ENCODE peak calls at places on chromosomes 2 and 18, in six cellular contexts. One of them, this sample, is unnamed. For H3K36me3, the result is how much of the 10 kb centered on the place peaks cover.

GRCh38 chr18:55310044-55310676 is 277.8 kb downstream of the TCF4 start:
- DNase-seq in naive thymus-derived CD4-positive, alpha-beta T cell: no peak
- DNase-seq in transverse colon: no peak
- DNase-seq in CD8-positive, alpha-beta T cell: no peak
- DNase-seq in A673: no peak
- DNase-seq in IMR-90: no peak
- DNase-seq in this sample: no peak

GRCh38 chr2:192070099-192070498 is 124.6 kb downstream of the TMEFF2 start:
- DNase-seq in A673: no peak
- DNase-seq in CD8-positive, alpha-beta T cell: no peak
- DNase-seq in naive thymus-derived CD4-positive, alpha-beta T cell: no peak
- DNase-seq in transverse colon: no peak
- DNase-seq in IMR-90: peak
- DNase-seq in this sample: no peak

GRCh38 chr2:197079832-197080555 is 153.5 kb upstream of the PGAP1 start:
- DNase-seq in CD8-positive, alpha-beta T cell: no peak
- DNase-seq in transverse colon: no peak
- DNase-seq in naive thymus-derived CD4-positive, alpha-beta T cell: no peak
- DNase-seq in A673: peak
- DNase-seq in IMR-90: peak
- DNase-seq in this sample: no peak

GRCh38 chr2:225112362-225113111 is 70.3 kb upstream of the DOCK10 start:
- DNase-seq in transverse colon: peak
- DNase-seq in IMR-90: no peak
- DNase-seq in A673: no peak
- DNase-seq in CD8-positive, alpha-beta T cell: no peak
- DNase-seq in naive thymus-derived CD4-positive, alpha-beta T cell: no peak
- DNase-seq in this sample: no peak

GRCh38 chr18:25451077-25451658 is 99.2 kb upstream of the ZNF521 start:
- DNase-seq in CD8-positive, alpha-beta T cell: no peak
- DNase-seq in naive thymus-derived CD4-positive, alpha-beta T cell: no peak
- DNase-seq in transverse colon: no peak
- DNase-seq in IMR-90: no peak
- DNase-seq in A673: no peak
- DNase-seq in this sample: no peak

GRCh38 chr18:54267688-54268087 is 1.6 kb upstream of the POLI start:
- DNase-seq in IMR-90: no peak
- DNase-seq in naive thymus-derived CD4-positive, alpha-beta T cell: no peak
- DNase-seq in transverse colon: no peak
- DNase-seq in CD8-positive, alpha-beta T cell: no peak
- DNase-seq in A673: no peak
- DNase-seq in this sample: no peak

GRCh38 chr2:204763974-204764703 is 218.9 kb downstream of the PARD3B start:
- DNase-seq in transverse colon: no peak
- DNase-seq in CD8-positive, alpha-beta T cell: no peak
- DNase-seq in naive thymus-derived CD4-positive, alpha-beta T cell: no peak
- DNase-seq in IMR-90: no peak
- DNase-seq in A673: no peak
- DNase-seq in this sample: no peak

GRCh38 chr2:105438104-105438929 is 39.5 kb upstream of the FHL2 start:
- DNase-seq in IMR-90: peak
- DNase-seq in CD8-positive, alpha-beta T cell: no peak
- DNase-seq in transverse colon: peak
- DNase-seq in naive thymus-derived CD4-positive, alpha-beta T cell: no peak
- DNase-seq in A673: no peak
- DNase-seq in this sample: no peak

GRCh38 chr2:61368687-61369665 is 101.9 kb downstream of the USP34 start:
- DNase-seq in transverse colon: no peak
- DNase-seq in naive thymus-derived CD4-positive, alpha-beta T cell: no peak
- DNase-seq in IMR-90: no peak
- DNase-seq in CD8-positive, alpha-beta T cell: no peak
- DNase-seq in A673: no peak
- DNase-seq in this sample: no peak

GRCh38 chr2:132642415-132642814 is 27.6 kb downstream of the LYPD1 start:
- DNase-seq in CD8-positive, alpha-beta T cell: no peak
- DNase-seq in naive thymus-derived CD4-positive, alpha-beta T cell: no peak
- DNase-seq in A673: no peak
- DNase-seq in IMR-90: no peak
- DNase-seq in transverse colon: no peak
- DNase-seq in this sample: no peak

GRCh38 chr2:209719034-209719433 is 52.6 kb upstream of the UNC80 start:
- DNase-seq in IMR-90: no peak
- DNase-seq in A673: no peak
- DNase-seq in CD8-positive, alpha-beta T cell: no peak
- DNase-seq in transverse colon: no peak
- DNase-seq in naive thymus-derived CD4-positive, alpha-beta T cell: no peak
- DNase-seq in this sample: no peak

GRCh38 chr2:29443627-29444026 is 328.4 kb downstream of the CLIP4 start:
- DNase-seq in A673: peak
- DNase-seq in naive thymus-derived CD4-positive, alpha-beta T cell: no peak
- DNase-seq in CD8-positive, alpha-beta T cell: no peak
- DNase-seq in IMR-90: peak
- DNase-seq in transverse colon: no peak
- DNase-seq in this sample: no peak

GRCh38 chr2:162782138-162782537 is 56.4 kb downstream of the KCNH7 start:
- DNase-seq in A673: no peak
- DNase-seq in transverse colon: no peak
- DNase-seq in IMR-90: no peak
- DNase-seq in CD8-positive, alpha-beta T cell: no peak
- DNase-seq in naive thymus-derived CD4-positive, alpha-beta T cell: no peak
- DNase-seq in this sample: no peak

GRCh38 chr2:939936-940620 is 10.6 kb upstream of the SNTG2 start:
- DNase-seq in transverse colon: no peak
- DNase-seq in naive thymus-derived CD4-positive, alpha-beta T cell: no peak
- DNase-seq in IMR-90: no peak
- DNase-seq in A673: no peak
- DNase-seq in CD8-positive, alpha-beta T cell: no peak
- DNase-seq in this sample: no peak

GRCh38 chr2:215476424-215476823 is 40.6 kb upstream of the FN1 start:
- DNase-seq in A673: no peak
- DNase-seq in IMR-90: peak
- DNase-seq in transverse colon: no peak
- DNase-seq in naive thymus-derived CD4-positive, alpha-beta T cell: no peak
- DNase-seq in CD8-positive, alpha-beta T cell: no peak
- DNase-seq in this sample: no peak

GRCh38 chr18:446941-447560 is 53.5 kb downstream of the COLEC12 start:
- DNase-seq in CD8-positive, alpha-beta T cell: no peak
- DNase-seq in transverse colon: no peak
- DNase-seq in naive thymus-derived CD4-positive, alpha-beta T cell: no peak
- DNase-seq in A673: no peak
- DNase-seq in IMR-90: peak
- DNase-seq in this sample: no peak

GRCh38 chr2:11477994-11478393 is 12.0 kb upstream of the E2F6 start:
- DNase-seq in IMR-90: peak
- DNase-seq in A673: peak
- DNase-seq in naive thymus-derived CD4-positive, alpha-beta T cell: peak
- DNase-seq in CD8-positive, alpha-beta T cell: peak
- DNase-seq in transverse colon: peak
- DNase-seq in this sample: peak

GRCh38 chr2:239819091-239819973 is 205.8 kb downstream of the NDUFA10 start:
- DNase-seq in IMR-90: no peak
- DNase-seq in CD8-positive, alpha-beta T cell: no peak
- DNase-seq in transverse colon: no peak
- DNase-seq in naive thymus-derived CD4-positive, alpha-beta T cell: no peak
- DNase-seq in A673: no peak
- DNase-seq in this sample: no peak

GRCh38 chr2:37344453-37345361 is at the start of gene QPCT:
- DNase-seq in IMR-90: peak
- DNase-seq in naive thymus-derived CD4-positive, alpha-beta T cell: peak
- DNase-seq in transverse colon: peak
- DNase-seq in CD8-positive, alpha-beta T cell: peak
- DNase-seq in A673: peak
- DNase-seq in this sample: peak

GRCh38 chr18:41146301-41146700 is 808.7 kb upstream of the PIK3C3 start:
- DNase-seq in transverse colon: no peak
- DNase-seq in naive thymus-derived CD4-positive, alpha-beta T cell: no peak
- DNase-seq in A673: no peak
- DNase-seq in CD8-positive, alpha-beta T cell: no peak
- DNase-seq in IMR-90: no peak
- DNase-seq in this sample: no peak

GRCh38 chr2:204026294-204026693 is 89.7 kb downstream of the ICOS start:
- DNase-seq in transverse colon: no peak
- DNase-seq in CD8-positive, alpha-beta T cell: no peak
- DNase-seq in IMR-90: no peak
- DNase-seq in naive thymus-derived CD4-positive, alpha-beta T cell: no peak
- DNase-seq in A673: no peak
- DNase-seq in this sample: no peak

GRCh38 chr18:79936641-79937040 is 14.8 kb downstream of the SLC66A2 start:
- DNase-seq in transverse colon: peak
- DNase-seq in CD8-positive, alpha-beta T cell: no peak
- DNase-seq in A673: no peak
- DNase-seq in IMR-90: no peak
- DNase-seq in naive thymus-derived CD4-positive, alpha-beta T cell: no peak
- DNase-seq in this sample: no peak

GRCh38 chr2:100856732-100857131 is 36.8 kb downstream of the NPAS2 start:
- DNase-seq in transverse colon: peak
- DNase-seq in A673: no peak
- DNase-seq in IMR-90: no peak
- DNase-seq in naive thymus-derived CD4-positive, alpha-beta T cell: no peak
- DNase-seq in CD8-positive, alpha-beta T cell: no peak
- DNase-seq in this sample: no peak

GRCh38 chr18:39462436-39462835 is 1896.8 kb upstream of the CELF4 start:
- DNase-seq in CD8-positive, alpha-beta T cell: no peak
- DNase-seq in A673: no peak
- DNase-seq in transverse colon: no peak
- DNase-seq in naive thymus-derived CD4-positive, alpha-beta T cell: no peak
- DNase-seq in IMR-90: peak
- DNase-seq in this sample: no peak

GRCh38 chr2:63658176-63658968 is 69.6 kb downstream of the MDH1 start:
- DNase-seq in CD8-positive, alpha-beta T cell: no peak
- DNase-seq in naive thymus-derived CD4-positive, alpha-beta T cell: no peak
- DNase-seq in IMR-90: peak
- DNase-seq in transverse colon: no peak
- DNase-seq in A673: no peak
- DNase-seq in this sample: no peak

GRCh38 chr2:75604479-75604878 is 42.1 kb upstream of the MRPL19 start:
- DNase-seq in transverse colon: no peak
- DNase-seq in IMR-90: peak
- DNase-seq in CD8-positive, alpha-beta T cell: no peak
- DNase-seq in naive thymus-derived CD4-positive, alpha-beta T cell: no peak
- DNase-seq in A673: no peak
- DNase-seq in this sample: no peak

GRCh38 chr18:6960656-6961055 is 156.9 kb downstream of the LAMA1 start:
- DNase-seq in transverse colon: no peak
- DNase-seq in IMR-90: peak
- DNase-seq in A673: no peak
- DNase-seq in CD8-positive, alpha-beta T cell: no peak
- DNase-seq in naive thymus-derived CD4-positive, alpha-beta T cell: no peak
- DNase-seq in this sample: no peak
- H3K36me3 ChIP-seq in transverse colon: under half
- H3K36me3 ChIP-seq in IMR-90: under half
- H3K36me3 ChIP-seq in A673: under half
- H3K36me3 ChIP-seq in CD8-positive, alpha-beta T cell: under half
- H3K36me3 ChIP-seq in naive thymus-derived CD4-positive, alpha-beta T cell: under half
- H3K36me3 ChIP-seq in this sample: under half

DNA sequence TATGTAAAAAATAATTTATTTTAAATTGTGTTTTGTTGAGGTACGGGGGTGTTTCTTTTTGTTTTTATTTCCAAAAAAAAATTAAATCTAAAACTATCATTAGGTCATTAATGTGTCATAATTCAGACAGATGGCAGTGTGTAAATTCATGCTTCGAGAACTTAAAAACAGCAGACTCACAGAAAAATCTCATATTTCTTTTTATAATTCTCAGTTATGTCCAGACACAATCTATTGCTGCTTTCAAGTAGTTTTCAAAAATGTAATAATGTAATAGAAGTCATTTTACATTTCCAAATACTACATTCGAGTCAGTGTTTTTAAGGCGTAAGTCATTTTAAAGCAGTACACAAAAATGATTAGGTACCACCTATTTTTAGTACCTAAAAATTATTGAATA is 14.3 kb downstream of the IKZF2 start:
- DNase-seq in transverse colon: no peak
- DNase-seq in naive thymus-derived CD4-positive, alpha-beta T cell: no peak
- DNase-seq in A673: no peak
- DNase-seq in CD8-positive, alpha-beta T cell: no peak
- DNase-seq in IMR-90: no peak
- DNase-seq in this sample: no peak
- H3K27ac ChIP-seq in transverse colon: no peak
- H3K27ac ChIP-seq in naive thymus-derived CD4-positive, alpha-beta T cell: no peak
- H3K27ac ChIP-seq in A673: no peak
- H3K27ac ChIP-seq in CD8-positive, alpha-beta T cell: no peak
- H3K27ac ChIP-seq in IMR-90: no peak
- H3K27ac ChIP-seq in this sample: no peak

GRCh38 chr2:231355802-231356473 is 39.6 kb upstream of the B3GNT7 start:
- DNase-seq in IMR-90: no peak
- DNase-seq in CD8-positive, alpha-beta T cell: no peak
- DNase-seq in naive thymus-derived CD4-positive, alpha-beta T cell: no peak
- DNase-seq in A673: no peak
- DNase-seq in transverse colon: no peak
- DNase-seq in this sample: no peak

GRCh38 chr2:231357048-231357447 is 38.5 kb upstream of the B3GNT7 start:
- DNase-seq in transverse colon: no peak
- DNase-seq in CD8-positive, alpha-beta T cell: no peak
- DNase-seq in IMR-90: no peak
- DNase-seq in A673: no peak
- DNase-seq in naive thymus-derived CD4-positive, alpha-beta T cell: no peak
- DNase-seq in this sample: no peak

GRCh38 chr2:231359484-231359883 is 36.0 kb upstream of the B3GNT7 start:
- DNase-seq in naive thymus-derived CD4-positive, alpha-beta T cell: no peak
- DNase-seq in transverse colon: no peak
- DNase-seq in CD8-positive, alpha-beta T cell: no peak
- DNase-seq in A673: no peak
- DNase-seq in IMR-90: no peak
- DNase-seq in this sample: no peak

GRCh38 chr2:231356474-231356849 is 39.0 kb upstream of the B3GNT7 start:
- DNase-seq in naive thymus-derived CD4-positive, alpha-beta T cell: no peak
- DNase-seq in A673: no peak
- DNase-seq in CD8-positive, alpha-beta T cell: no peak
- DNase-seq in transverse colon: no peak
- DNase-seq in IMR-90: peak
- DNase-seq in this sample: no peak

GRCh38 chr2:231357931-231358330 is 37.6 kb upstream of the B3GNT7 start:
- DNase-seq in IMR-90: no peak
- DNase-seq in A673: no peak
- DNase-seq in CD8-positive, alpha-beta T cell: no peak
- DNase-seq in naive thymus-derived CD4-positive, alpha-beta T cell: no peak
- DNase-seq in transverse colon: no peak
- DNase-seq in this sample: no peak
- H3K36me3 ChIP-seq in IMR-90: under half
- H3K36me3 ChIP-seq in A673: under half
- H3K36me3 ChIP-seq in CD8-positive, alpha-beta T cell: under half
- H3K36me3 ChIP-seq in naive thymus-derived CD4-positive, alpha-beta T cell: under half
- H3K36me3 ChIP-seq in transverse colon: under half
- H3K36me3 ChIP-seq in this sample: under half

GRCh38 chr2:128058114-128058513 is 30.3 kb upstream of the SAP130 start:
- DNase-seq in A673: no peak
- DNase-seq in IMR-90: no peak
- DNase-seq in transverse colon: no peak
- DNase-seq in naive thymus-derived CD4-positive, alpha-beta T cell: no peak
- DNase-seq in CD8-positive, alpha-beta T cell: no peak
- DNase-seq in this sample: no peak

GRCh38 chr2:128064353-128064752 is 26.6 kb upstream of the UGGT1 start:
- DNase-seq in IMR-90: no peak
- DNase-seq in A673: no peak
- DNase-seq in naive thymus-derived CD4-positive, alpha-beta T cell: no peak
- DNase-seq in transverse colon: no peak
- DNase-seq in CD8-positive, alpha-beta T cell: no peak
- DNase-seq in this sample: no peak

GRCh38 chr2:128057334-128057733 is 29.5 kb upstream of the SAP130 start:
- DNase-seq in A673: no peak
- DNase-seq in naive thymus-derived CD4-positive, alpha-beta T cell: no peak
- DNase-seq in CD8-positive, alpha-beta T cell: no peak
- DNase-seq in transverse colon: no peak
- DNase-seq in IMR-90: no peak
- DNase-seq in this sample: no peak

GRCh38 chr2:128062571-128062970 is 28.4 kb upstream of the UGGT1 start:
- DNase-seq in transverse colon: no peak
- DNase-seq in naive thymus-derived CD4-positive, alpha-beta T cell: no peak
- DNase-seq in CD8-positive, alpha-beta T cell: no peak
- DNase-seq in A673: no peak
- DNase-seq in IMR-90: no peak
- DNase-seq in this sample: no peak
- H3K27ac ChIP-seq in transverse colon: no peak
- H3K27ac ChIP-seq in naive thymus-derived CD4-positive, alpha-beta T cell: no peak
- H3K27ac ChIP-seq in CD8-positive, alpha-beta T cell: no peak
- H3K27ac ChIP-seq in A673: no peak
- H3K27ac ChIP-seq in IMR-90: no peak
- H3K27ac ChIP-seq in this sample: no peak